ENCODE peak calls at places on chromosomes 12 and 14, in six cellular contexts. One of them, this sample, is unnamed.

GRCh38 chr12:6229224-6229748 is 29.1 kb downstream of the CD9 start:
- DNase-seq in AML-193: no peak
- DNase-seq in D341Med: no peak
- DNase-seq in AG08396: no peak
- DNase-seq in Peyer's patch: peak
- DNase-seq in dorsolateral prefrontal cortex: no peak
- DNase-seq in this sample: no peak

GRCh38 chr12:109385339-109386078 is 37.8 kb downstream of the MYO1H start:
- DNase-seq in D341Med: peak
- DNase-seq in Peyer's patch: no peak
- DNase-seq in AG08396: peak
- DNase-seq in dorsolateral prefrontal cortex: no peak
- DNase-seq in AML-193: peak
- DNase-seq in this sample: no peak

GRCh38 chr12:45613306-45613705 is 116.2 kb upstream of the ARID2 start:
- DNase-seq in Peyer's patch: no peak
- DNase-seq in dorsolateral prefrontal cortex: no peak
- DNase-seq in AML-193: no peak
- DNase-seq in D341Med: no peak
- DNase-seq in AG08396: no peak
- DNase-seq in this sample: no peak

GRCh38 chr14:76203086-76204001 is 51.6 kb downstream of the GPATCH2L start:
- DNase-seq in AML-193: no peak
- DNase-seq in Peyer's patch: no peak
- DNase-seq in AG08396: peak
- DNase-seq in D341Med: no peak
- DNase-seq in dorsolateral prefrontal cortex: no peak
- DNase-seq in this sample: no peak

GRCh38 chr12:126588586-126589249 is 1523.5 kb downstream of the AACS start:
- DNase-seq in D341Med: no peak
- DNase-seq in AG08396: no peak
- DNase-seq in Peyer's patch: no peak
- DNase-seq in dorsolateral prefrontal cortex: no peak
- DNase-seq in AML-193: no peak
- DNase-seq in this sample: no peak

GRCh38 chr12:115306380-115306779 is 622.4 kb upstream of the TBX3 start:
- DNase-seq in dorsolateral prefrontal cortex: no peak
- DNase-seq in AG08396: no peak
- DNase-seq in D341Med: no peak
- DNase-seq in AML-193: no peak
- DNase-seq in Peyer's patch: no peak
- DNase-seq in this sample: no peak

GRCh38 chr14:91511014-91511466 is 930 bp upstream of the PPP4R3A start:
- DNase-seq in D341Med: peak
- DNase-seq in Peyer's patch: no peak
- DNase-seq in AG08396: peak
- DNase-seq in AML-193: peak
- DNase-seq in dorsolateral prefrontal cortex: no peak
- DNase-seq in this sample: no peak

GRCh38 chr12:107891967-107892366 is 117.5 kb downstream of the ASCL4 start:
- DNase-seq in dorsolateral prefrontal cortex: no peak
- DNase-seq in D341Med: no peak
- DNase-seq in AG08396: no peak
- DNase-seq in Peyer's patch: no peak
- DNase-seq in AML-193: peak
- DNase-seq in this sample: peak

GRCh38 chr12:127496255-127496654 is 770.7 kb upstream of the TMEM132C start:
- DNase-seq in D341Med: no peak
- DNase-seq in AML-193: no peak
- DNase-seq in Peyer's patch: no peak
- DNase-seq in AG08396: no peak
- DNase-seq in dorsolateral prefrontal cortex: no peak
- DNase-seq in this sample: no peak

GRCh38 chr12:45166056-45166455 is 49.8 kb upstream of the ANO6 start:
- DNase-seq in D341Med: no peak
- DNase-seq in dorsolateral prefrontal cortex: no peak
- DNase-seq in Peyer's patch: no peak
- DNase-seq in AG08396: peak
- DNase-seq in AML-193: no peak
- DNase-seq in this sample: no peak

GRCh38 chr12:71536939-71537622 is 97.5 kb downstream of the LGR5 start:
- DNase-seq in AG08396: no peak
- DNase-seq in D341Med: no peak
- DNase-seq in AML-193: no peak
- DNase-seq in dorsolateral prefrontal cortex: no peak
- DNase-seq in Peyer's patch: no peak
- DNase-seq in this sample: no peak

GRCh38 chr14:91830777-91831176 is 36.6 kb downstream of the TC2N start:
- DNase-seq in AG08396: no peak
- DNase-seq in AML-193: no peak
- DNase-seq in dorsolateral prefrontal cortex: no peak
- DNase-seq in Peyer's patch: no peak
- DNase-seq in D341Med: no peak
- DNase-seq in this sample: no peak

GRCh38 chr14:52852810-52853521 is 61.6 kb upstream of the GNPNAT1 start:
- DNase-seq in AML-193: no peak
- DNase-seq in dorsolateral prefrontal cortex: no peak
- DNase-seq in D341Med: no peak
- DNase-seq in Peyer's patch: no peak
- DNase-seq in AG08396: no peak
- DNase-seq in this sample: no peak

GRCh38 chr12:120364487-120364886 is 4.5 kb downstream of the MSI1 start:
- DNase-seq in dorsolateral prefrontal cortex: no peak
- DNase-seq in AG08396: no peak
- DNase-seq in AML-193: no peak
- DNase-seq in D341Med: no peak
- DNase-seq in Peyer's patch: no peak
- DNase-seq in this sample: no peak

GRCh38 chr12:124904306-124905098 is 9.9 kb downstream of the UBC start:
- DNase-seq in AML-193: no peak
- DNase-seq in D341Med: no peak
- DNase-seq in AG08396: peak
- DNase-seq in dorsolateral prefrontal cortex: peak
- DNase-seq in Peyer's patch: peak
- DNase-seq in this sample: peak

GRCh38 chr12:55698241-55698955 is 9.3 kb downstream of the ITGA7 start:
- DNase-seq in Peyer's patch: no peak
- DNase-seq in D341Med: no peak
- DNase-seq in AG08396: no peak
- DNase-seq in dorsolateral prefrontal cortex: no peak
- DNase-seq in AML-193: no peak
- DNase-seq in this sample: no peak

GRCh38 chr12:111174283-111175108 is 194.4 kb downstream of the PHETA1 start:
- DNase-seq in AML-193: peak
- DNase-seq in AG08396: no peak
- DNase-seq in dorsolateral prefrontal cortex: no peak
- DNase-seq in Peyer's patch: no peak
- DNase-seq in D341Med: peak
- DNase-seq in this sample: peak

GRCh38 chr12:116039081-116039480 is 238.4 kb downstream of the MED13L start:
- DNase-seq in Peyer's patch: no peak
- DNase-seq in AG08396: no peak
- DNase-seq in dorsolateral prefrontal cortex: no peak
- DNase-seq in AML-193: no peak
- DNase-seq in D341Med: no peak
- DNase-seq in this sample: no peak

GRCh38 chr12:13101854-13102375 is 1.6 kb downstream of the GSG1 start:
- DNase-seq in AML-193: peak
- DNase-seq in Peyer's patch: peak
- DNase-seq in AG08396: no peak
- DNase-seq in dorsolateral prefrontal cortex: no peak
- DNase-seq in D341Med: no peak
- DNase-seq in this sample: no peak

GRCh38 chr12:53197011-53197640 is 9.9 kb downstream of the ITGB7 start:
- DNase-seq in AG08396: no peak
- DNase-seq in AML-193: no peak
- DNase-seq in Peyer's patch: no peak
- DNase-seq in D341Med: no peak
- DNase-seq in dorsolateral prefrontal cortex: no peak
- DNase-seq in this sample: no peak

GRCh38 chr14:50037837-50038236 is 78.5 kb downstream of the VCPKMT start:
- DNase-seq in AG08396: no peak
- DNase-seq in dorsolateral prefrontal cortex: no peak
- DNase-seq in D341Med: no peak
- DNase-seq in Peyer's patch: no peak
- DNase-seq in AML-193: no peak
- DNase-seq in this sample: no peak

GRCh38 chr14:91207008-91207407 is 37.5 kb downstream of the GPR68 start:
- DNase-seq in D341Med: no peak
- DNase-seq in dorsolateral prefrontal cortex: no peak
- DNase-seq in AML-193: no peak
- DNase-seq in Peyer's patch: no peak
- DNase-seq in AG08396: no peak
- DNase-seq in this sample: no peak

GRCh38 chr12:74890237-74890599 is 319.4 kb downstream of the KCNC2 start:
- DNase-seq in dorsolateral prefrontal cortex: no peak
- DNase-seq in D341Med: no peak
- DNase-seq in AML-193: no peak
- DNase-seq in Peyer's patch: no peak
- DNase-seq in AG08396: peak
- DNase-seq in this sample: no peak